ENCODE peak calls at places on chromosomes 16 and 17, in six cellular contexts. M is A549, L is GM12878, Y is K562, X is upper lobe of left lung, U is HepG2. B is an unnamed sample.

GRCh38 chr17:3724373-3725077 is 822 bp downstream of the HASPIN start:
- ATAC-seq in U (peak; percentile 43), M (no peak), L (no peak), Y (no peak), X (no peak), B (no peak)

GRCh38 chr17:28925912-28926365 is 23.1 kb upstream of the DHRS13 start:
- ATAC-seq in Y (peak; percentile 65), X (peak; percentile 75), L (peak; percentile 75), U (no peak), M (no peak), B (no peak)

GRCh38 chr17:78862073-78863023 is 21.7 kb upstream of the USP36 start:
- ATAC-seq in Y (peak; percentile 95), L (no peak), U (peak; percentile 22), X (peak; percentile 88), M (peak; percentile 91), B (peak; percentile 96)

GRCh38 chr16:3797904-3798811 is 80.8 kb upstream of the TRAP1 start:
- ATAC-seq in X (no peak), U (no peak), L (peak; percentile 89), M (no peak), Y (peak; percentile 75), B (no peak)

GRCh38 chr16:28188085-28188916 is 23.5 kb downstream of the XPO6 start:
- ATAC-seq in M (no peak), Y (no peak), X (peak; percentile 13), U (no peak), L (peak; percentile 79), B (no peak)

GRCh38 chr17:2926019-2926650 is 129.9 kb downstream of the RAP1GAP2 start:
- ATAC-seq in Y (no peak), X (no peak), U (no peak), L (no peak), M (peak; percentile 44), B (no peak)

GRCh38 chr17:35694906-35695305 is 36.5 kb upstream of the RASL10B start:
- ATAC-seq in Y (no peak), U (no peak), M (no peak), X (no peak), L (no peak), B (no peak)

GRCh38 chr16:80543162-80543561 is 2.4 kb downstream of the DYNLRB2 start:
- ATAC-seq in M (no peak), Y (no peak), X (no peak), L (no peak), U (no peak), B (no peak)

GRCh38 chr16:2095315-2095853 is 40.3 kb downstream of the PKD1 start:
- ATAC-seq in X (no peak), M (no peak), Y (no peak), U (no peak), L (no peak), B (no peak)

DNA sequence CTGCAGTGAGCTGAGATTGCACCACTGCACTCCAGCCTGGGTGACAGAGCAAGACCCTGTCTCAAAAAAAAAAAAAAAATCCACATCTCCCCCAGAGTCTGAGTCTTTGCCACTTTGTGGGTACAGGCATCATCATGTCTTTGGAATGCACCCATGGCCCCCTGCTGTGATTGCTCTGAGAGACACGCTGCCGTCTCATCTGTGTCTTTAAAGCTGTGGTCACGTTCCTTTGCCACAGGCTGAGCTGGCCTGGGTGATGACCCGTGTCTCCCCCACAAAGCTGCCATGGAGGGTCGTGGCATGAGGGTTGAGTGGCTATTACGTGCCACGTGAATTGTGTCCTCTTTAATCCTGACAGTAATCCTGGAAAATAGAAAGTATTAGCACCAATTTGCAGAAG is 20.2 kb downstream of the CRISPLD2 start:
- ATAC-seq in Y (no peak), M (peak; percentile 8), L (peak; percentile 25), X (no peak), U (no peak), B (no peak)
- TF ChIP-seq EP300 in Y (no peak), M (no peak), L (no peak), X (no peak), U (no peak), B (no peak)

GRCh38 chr17:15350777-15351486 is 9.5 kb upstream of the TEKT3 start:
- ATAC-seq in L (no peak), X (no peak), U (no peak), Y (no peak), M (peak; percentile 16), B (peak; percentile 42)
- TF ChIP-seq EP300 in L (no peak), X (no peak), U (no peak), Y (no peak), M (no peak), B (no peak)

GRCh38 chr16:13478991-13479390 is 441.0 kb upstream of the ERCC4 start:
- ATAC-seq in X (no peak), M (no peak), U (no peak), Y (no peak), L (no peak), B (no peak)
- TF ChIP-seq EP300 in X (no peak), M (no peak), U (no peak), Y (no peak), L (no peak), B (no peak)

GRCh38 chr16:62014534-62014933 is 21.7 kb downstream of the CDH8 start:
- ATAC-seq in Y (no peak), X (no peak), U (no peak), L (no peak), M (no peak), B (no peak)
- TF ChIP-seq EP300 in Y (no peak), X (no peak), U (no peak), L (no peak), M (no peak), B (no peak)

GRCh38 chr16:86457621-86458456 is 52.5 kb upstream of the FOXF1 start:
- ATAC-seq in L (no peak), X (no peak), U (no peak), Y (no peak), M (no peak), B (peak; percentile 88)
- TF ChIP-seq EP300 in L (no peak), X (no peak), U (no peak), Y (no peak), M (no peak), B (peak; percentile 19)

DNA sequence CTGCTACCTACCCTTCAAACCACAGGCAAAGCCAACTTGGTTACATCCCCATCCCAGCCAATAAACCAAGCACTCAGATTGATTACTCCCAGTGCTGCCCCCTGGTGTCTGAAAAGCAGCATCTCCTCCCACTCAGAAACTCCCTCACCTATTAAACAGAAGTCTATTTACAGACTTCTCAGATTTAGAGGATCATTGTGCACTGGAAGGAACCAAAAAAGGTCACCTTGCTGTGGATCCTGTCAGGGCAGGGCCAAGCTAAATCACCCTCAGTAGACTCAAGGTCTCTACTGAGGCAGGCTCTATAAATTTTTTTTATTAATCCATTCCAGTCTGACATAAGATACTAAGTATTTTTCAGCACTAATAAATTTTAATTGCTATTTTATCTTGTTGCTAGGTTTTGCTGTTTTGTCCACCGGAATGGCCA is 17.6 kb downstream of the HIGD1B start:
- ATAC-seq in X (peak; percentile 72), Y (peak; percentile 92), M (peak; percentile 88), U (peak; percentile 65), L (peak; percentile 92), B (peak; percentile 56)
- TF ChIP-seq EP300 in X (no peak), Y (no peak), M (no peak), U (no peak), L (no peak), B (no peak)

GRCh38 chr16:84532299-84532724 is 27.9 kb upstream of the MEAK7 start:
- ATAC-seq in M (peak; percentile 93), X (peak; percentile 72), Y (no peak), L (no peak), U (no peak), B (peak; percentile 87)
- TF ChIP-seq EP300 in M (no peak), X (no peak), Y (no peak), L (no peak), U (no peak), B (no peak)

GRCh38 chr17:6507535-6507934 is 48.8 kb downstream of the PITPNM3 start:
- ATAC-seq in U (no peak), L (no peak), Y (no peak), M (peak; percentile 86), X (no peak), B (peak; percentile 91)

GRCh38 chr17:6508519-6509294 is 47.6 kb downstream of the PITPNM3 start:
- ATAC-seq in M (no peak), Y (no peak), X (no peak), U (no peak), L (no peak), B (no peak)

GRCh38 chr17:6508026-6508425 is 48.3 kb downstream of the PITPNM3 start:
- ATAC-seq in X (no peak), M (no peak), Y (no peak), L (no peak), U (no peak), B (no peak)

GRCh38 chr17:6505425-6506142 is 50.8 kb downstream of the PITPNM3 start:
- ATAC-seq in Y (no peak), L (no peak), U (no peak), M (no peak), X (no peak), B (no peak)

GRCh38 chr17:6506679-6507231 is 49.6 kb downstream of the PITPNM3 start:
- ATAC-seq in X (peak; percentile 81), Y (no peak), L (no peak), U (no peak), M (peak; percentile 89), B (peak; percentile 51)
- TF ChIP-seq EP300 in X (no peak), Y (no peak), L (no peak), U (no peak), M (no peak), B (no peak)

GRCh38 chr16:23149267-23149992 is at the start of gene USP31:
- ATAC-seq in Y (peak; percentile 100), U (peak; percentile 98), M (peak; percentile 100), X (peak; percentile 99), L (peak; percentile 99), B (peak; percentile 98)
- TF ChIP-seq EP300 in Y (no peak), U (no peak), M (no peak), X (no peak), L (no peak), B (no peak)

DNA sequence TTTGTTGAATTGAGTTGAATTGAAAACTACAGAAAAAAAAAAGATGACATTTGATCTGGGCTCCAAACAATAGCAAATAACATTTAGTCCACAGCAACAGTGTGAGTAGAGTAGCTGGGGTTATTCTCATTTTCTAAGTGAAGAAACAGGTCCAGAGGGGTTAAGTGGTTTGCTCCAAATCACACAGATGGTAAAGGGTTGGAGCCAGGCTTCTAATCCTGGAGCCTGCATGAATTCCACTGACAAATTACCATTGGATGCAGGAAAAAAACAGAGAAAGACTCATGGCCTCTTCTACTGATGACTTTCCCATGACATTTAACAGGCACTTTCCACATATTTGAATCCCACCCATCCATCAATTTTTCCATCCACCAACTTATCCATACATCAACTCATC is 182.4 kb downstream of the HS3ST4 start:
- ATAC-seq in L (no peak), Y (no peak), X (no peak), M (no peak), U (no peak), B (no peak)
- TF ChIP-seq EP300 in L (no peak), Y (no peak), X (no peak), M (no peak), U (no peak), B (no peak)

B was measured in gastroesophageal sphincter.